ENCODE peak calls at places on chromosomes 12 and 14, in nine cellular contexts. O is transverse colon, L is heart left ventricle, B is lower leg skin, S is stomach, H is body of pancreas, U is ovary, P is GM12892, K is tibial nerve. G is an unnamed sample.

GRCh38 chr12:58306266-58306995 is 365.1 kb downstream of the ATP23 start:
- DNase-seq in K (no peak), L (no peak), O (no peak), S (no peak), H (no peak), P (no peak), B (no peak), U (no peak), G (no peak)

GRCh38 chr14:79476133-79476532 is 735.2 kb downstream of the DIO2 start:
- DNase-seq in U (no peak), K (no peak), B (no peak), L (no peak), S (no peak), P (no peak), O (no peak), H (no peak), G (no peak)

GRCh38 chr14:90753456-90754005 is 62.7 kb downstream of the TTC7B start:
- DNase-seq in U (no peak), O (no peak), S (no peak), H (no peak), P (no peak), B (no peak), L (no peak), K (no peak), G (no peak)

GRCh38 chr12:52628841-52629240 is 10.5 kb upstream of the KRT73 start:
- DNase-seq in K (no peak), P (no peak), H (no peak), L (no peak), O (no peak), S (no peak), U (no peak), B (no peak), G (no peak)

GRCh38 chr12:105455250-105455649 is 124.8 kb downstream of the C12orf75 start:
- DNase-seq in L (no peak), O (no peak), P (no peak), H (no peak), U (no peak), S (no peak), B (no peak), K (no peak), G (no peak)

GRCh38 chr12:52087961-52088820 is 8.7 kb downstream of the SMIM41 start:
- DNase-seq in P (no peak), U (no peak), L (no peak), H (no peak), O (no peak), K (no peak), B (peak), S (no peak), G (no peak)

GRCh38 chr14:64508215-64508776 is 3.7 kb downstream of the ZBTB1 start:
- DNase-seq in L (no peak), B (no peak), U (no peak), S (no peak), O (no peak), H (no peak), P (no peak), K (no peak), G (no peak)

GRCh38 chr12:28699029-28699428 is 450.0 kb upstream of the FAR2 start:
- DNase-seq in B (no peak), O (no peak), U (no peak), P (no peak), L (no peak), H (no peak), S (no peak), K (no peak), G (no peak)

GRCh38 chr12:128259556-128260070 is 7.4 kb upstream of the TMEM132C start:
- DNase-seq in B (no peak), U (peak), S (no peak), O (no peak), H (peak), P (no peak), L (no peak), K (peak), G (peak)

GRCh38 chr14:49250109-49250508 is 336.1 kb downstream of the RPS29 start:
- DNase-seq in P (no peak), L (no peak), U (no peak), B (no peak), O (no peak), S (no peak), H (no peak), K (no peak), G (no peak)

GRCh38 chr12:128549621-128550020 is 274.1 kb downstream of the SLC15A4 start:
- DNase-seq in B (no peak), O (no peak), L (no peak), S (no peak), H (no peak), U (no peak), K (no peak), P (no peak), G (no peak)

GRCh38 chr12:76029982-76030377 is 1.6 kb downstream of the PHLDA1 start:
- DNase-seq in S (no peak), H (peak), P (no peak), O (no peak), L (no peak), U (peak), K (no peak), B (no peak), G (no peak)

GRCh38 chr12:119869720-119870119 is 7.4 kb downstream of the CIT start:
- DNase-seq in U (no peak), P (no peak), K (no peak), O (no peak), B (no peak), H (no peak), S (no peak), L (no peak), G (peak)

GRCh38 chr12:71645268-71645667 is 18.4 kb downstream of the ZFC3H1 start:
- DNase-seq in B (no peak), P (no peak), S (no peak), O (no peak), H (no peak), L (no peak), U (no peak), K (no peak), G (no peak)

GRCh38 chr14:36852853-36853634 is 191.4 kb downstream of the PAX9 start:
- DNase-seq in H (no peak), B (no peak), S (no peak), P (no peak), K (peak), U (no peak), O (no peak), L (peak), G (no peak)

GRCh38 chr14:89025581-89026236 is 201.3 kb downstream of the TTC8 start:
- DNase-seq in U (no peak), S (no peak), P (no peak), K (no peak), H (no peak), O (no peak), B (peak), L (peak), G (no peak)

GRCh38 chr14:35159742-35160409 is 37.5 kb downstream of the PRORP start:
- DNase-seq in L (no peak), P (no peak), U (no peak), S (no peak), O (no peak), K (no peak), B (no peak), H (no peak), G (peak)

GRCh38 chr12:56437430-56438176 is 11.6 kb downstream of the TIMELESS start:
- DNase-seq in O (no peak), L (no peak), B (no peak), S (no peak), H (no peak), U (no peak), P (no peak), K (no peak), G (no peak)

GRCh38 chr12:95759039-95759438 is 31.5 kb downstream of the NTN4 start:
- DNase-seq in K (no peak), H (no peak), O (no peak), U (no peak), P (no peak), S (no peak), B (no peak), L (no peak), G (no peak)

GRCh38 chr12:120642806-120643205 is 2.4 kb downstream of the CABP1 start:
- DNase-seq in S (no peak), O (no peak), L (no peak), U (no peak), H (no peak), P (no peak), K (no peak), B (no peak), G (peak)

GRCh38 chr12:48356041-48356768 is 5.5 kb upstream of the ZNF641 start:
- DNase-seq in S (no peak), B (no peak), K (no peak), L (no peak), P (no peak), U (no peak), H (no peak), O (no peak), G (no peak)

GRCh38 chr12:104201238-104202001 is 14.2 kb upstream of the TXNRD1 start:
- DNase-seq in B (no peak), S (peak), O (peak), L (no peak), P (peak), U (peak), K (peak), H (peak), G (no peak)

GRCh38 chr14:35878272-35879140 is 52.4 kb downstream of the BRMS1L start:
- DNase-seq in S (peak), K (peak), P (no peak), L (no peak), U (no peak), B (no peak), O (peak), H (peak), G (peak)

GRCh38 chr12:40152783-40153383 is 47.0 kb upstream of the SLC2A13 start:
- DNase-seq in P (no peak), S (peak), O (peak), K (peak), L (no peak), B (peak), U (peak), H (peak), G (no peak)

GRCh38 chr12:2256453-2256852 is 203.7 kb downstream of the CACNA1C start:
- DNase-seq in K (no peak), P (no peak), S (no peak), L (no peak), O (no peak), U (no peak), B (no peak), H (no peak), G (no peak)

GRCh38 chr14:70692210-70692609 is 50.5 kb downstream of the TTC9 start:
- DNase-seq in S (peak), K (peak), U (no peak), B (no peak), O (peak), L (no peak), P (no peak), H (no peak), G (no peak)

GRCh38 chr12:62466018-62466595 is 519 bp upstream of the MON2 start:
- DNase-seq in P (no peak), H (peak), B (peak), O (peak), K (peak), S (peak), L (no peak), U (peak), G (no peak)

GRCh38 chr12:67161322-67161918 is 107.7 kb upstream of the CAND1 start:
- DNase-seq in L (no peak), B (no peak), O (peak), K (peak), H (peak), P (peak), S (peak), U (no peak), G (peak)

GRCh38 chr14:106547735-106548550 is 1021.6 kb downstream of the TMEM121 start:
- DNase-seq in K (no peak), L (no peak), S (no peak), H (no peak), B (no peak), P (no peak), O (no peak), U (no peak), G (no peak)

GRCh38 chr12:51122844-51123243 is 39.4 kb upstream of the CSRNP2 start:
- DNase-seq in P (no peak), S (no peak), O (no peak), B (no peak), U (no peak), L (no peak), K (no peak), H (no peak), G (no peak)

GRCh38 chr14:34453226-34453625 is 8.8 kb downstream of the SPTSSA start:
- DNase-seq in O (no peak), U (no peak), P (no peak), L (no peak), S (no peak), H (no peak), K (no peak), B (no peak), G (no peak)

GRCh38 chr12:104886418-104887401 is 71.4 kb downstream of the SLC41A2 start:
- DNase-seq in S (no peak), L (no peak), H (no peak), O (no peak), U (no peak), B (no peak), P (no peak), K (no peak), G (no peak)

GRCh38 chr14:25537846-25538455 is 488.0 kb upstream of the STXBP6 start:
- DNase-seq in L (no peak), U (no peak), P (no peak), H (peak), O (peak), B (no peak), S (peak), K (no peak), G (peak)

GRCh38 chr12:25716842-25717241 is 163.8 kb upstream of the LMNTD1 start:
- DNase-seq in P (no peak), B (no peak), H (no peak), O (no peak), K (no peak), L (no peak), U (no peak), S (no peak), G (no peak)

GRCh38 chr14:28609228-28609828 is 157.3 kb upstream of the FOXG1 start:
- DNase-seq in K (peak), L (no peak), U (peak), B (no peak), P (no peak), O (peak), H (peak), S (peak), G (no peak)

GRCh38 chr14:31337331-31337730 is 83.0 kb downstream of the HEATR5A start:
- DNase-seq in P (no peak), K (no peak), L (no peak), S (no peak), U (no peak), H (no peak), B (no peak), O (no peak), G (no peak)

GRCh38 chr12:116881325-116881866 is at the start of gene HRK:
- DNase-seq in B (no peak), S (no peak), U (no peak), H (peak), L (no peak), P (no peak), K (no peak), O (no peak), G (no peak)

GRCh38 chr12:76337583-76337982 is 10.6 kb downstream of the BBS10 start:
- DNase-seq in S (no peak), P (no peak), K (no peak), B (no peak), O (no peak), U (no peak), H (no peak), L (no peak), G (peak)

GRCh38 chr12:49828143-49829091 is at the start of gene NCKAP5L:
- DNase-seq in H (peak), L (peak), B (peak), P (peak), O (peak), S (peak), U (peak), K (peak), G (peak)
- TF ChIP-seq POLR2A in H (peak), L (no peak), B (no peak), P (peak), O (peak), S (no peak), U (peak), K (peak), G (peak)

GRCh38 chr14:22766457-22767322 is at the start of gene OXA1L:
- DNase-seq in K (peak), L (peak), U (peak), O (peak), P (peak), H (peak), B (peak), S (peak), G (peak)
- TF ChIP-seq POLR2A in K (peak), L (no peak), U (peak), O (peak), P (peak), H (peak), B (no peak), S (no peak), G (peak)

DNA sequence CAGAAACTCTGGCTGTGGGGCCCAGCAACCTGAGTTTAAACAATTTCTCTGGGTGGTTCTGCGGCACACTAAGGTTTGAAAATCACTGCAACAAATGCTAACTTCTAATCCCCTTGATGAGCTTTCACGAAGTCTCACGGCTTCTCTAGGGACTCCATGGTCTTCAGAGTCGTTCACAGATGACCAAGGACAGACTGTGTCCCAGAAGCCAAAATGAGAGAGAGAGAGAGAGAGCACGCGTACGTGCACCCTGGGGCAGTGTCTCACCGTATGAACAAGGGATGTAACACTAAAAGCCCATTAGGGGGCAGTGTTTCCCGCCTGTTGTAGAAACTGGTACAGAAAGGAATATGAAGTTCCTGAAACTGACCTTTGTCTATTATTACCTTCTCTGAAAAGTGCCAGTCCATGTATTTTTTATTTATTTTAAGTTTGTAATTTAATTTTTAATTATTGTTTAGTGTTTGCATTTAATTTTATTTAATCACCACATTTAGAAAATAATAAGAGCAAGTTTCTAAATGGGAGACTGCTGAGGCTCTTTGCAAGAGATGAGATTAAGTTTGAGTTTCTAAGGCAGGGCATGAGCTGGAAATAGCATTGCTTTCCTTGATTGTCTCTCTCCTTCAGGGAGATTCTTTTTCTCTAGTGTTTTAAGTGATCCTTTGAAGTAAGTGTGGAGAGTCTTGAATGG is 3.4 kb downstream of the APOLD1 start:
- DNase-seq in L (no peak), K (peak), B (no peak), S (peak), P (no peak), U (peak), H (peak), O (peak), G (peak)
- TF ChIP-seq POLR2A in L (no peak), K (no peak), B (no peak), S (no peak), P (no peak), U (no peak), H (no peak), O (no peak), G (no peak)

GRCh38 chr14:103123128-103123633 is at the start of gene TNFAIP2:
- DNase-seq in L (peak), B (peak), U (peak), S (no peak), K (no peak), P (no peak), O (peak), H (peak), G (no peak)
- TF ChIP-seq POLR2A in L (no peak), B (no peak), U (no peak), S (no peak), K (no peak), P (peak), O (peak), H (peak), G (peak)

GRCh38 chr14:68824517-68825347 is 31.9 kb upstream of the ZFP36L1 start:
- DNase-seq in K (peak), O (peak), S (peak), P (no peak), B (peak), H (peak), U (peak), L (peak), G (peak)
- TF ChIP-seq POLR2A in K (no peak), O (no peak), S (no peak), P (no peak), B (no peak), H (no peak), U (no peak), L (no peak), G (no peak)

DNA sequence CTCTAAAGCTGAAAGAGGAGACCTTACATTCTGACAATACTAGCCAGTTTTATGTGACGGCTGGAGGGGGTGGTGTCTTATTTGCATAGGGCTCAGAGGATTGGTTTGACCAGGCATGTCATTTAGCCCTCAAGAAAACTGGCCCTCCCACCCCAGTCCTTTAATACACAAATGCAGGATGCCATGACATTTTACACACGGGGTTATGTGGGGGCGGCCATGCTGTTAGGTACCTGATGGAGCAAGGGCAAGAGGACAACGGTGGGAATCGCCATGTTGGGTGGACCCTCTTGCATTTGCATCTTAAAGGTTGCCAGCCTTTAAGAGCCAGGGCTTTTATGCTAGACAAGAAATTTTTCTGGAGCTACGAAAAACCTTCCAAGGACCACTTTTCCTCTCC is 23.3 kb downstream of the MDM2 start:
- DNase-seq in K (no peak), L (no peak), O (no peak), P (no peak), U (no peak), B (no peak), H (no peak), S (no peak), G (no peak)
- TF ChIP-seq POLR2A in K (no peak), L (no peak), O (no peak), P (peak), U (no peak), B (no peak), H (no peak), S (no peak), G (no peak)

GRCh38 chr12:46659844-46660243 is 166.0 kb downstream of the SLC38A4 start:
- DNase-seq in U (no peak), L (no peak), S (no peak), B (no peak), H (no peak), K (no peak), O (no peak), P (no peak), G (no peak)
- TF ChIP-seq POLR2A in U (no peak), L (no peak), S (no peak), B (no peak), H (no peak), K (no peak), O (no peak), P (no peak), G (no peak)

G was measured in H54.